ENCODE peak calls at places on chromosomes 2 and 18, in five cellular contexts. H, V, T, G and S are unnamed samples.

GRCh38 chr2:179596018-179596417 is 265.4 kb downstream of the ZNF385B start:
- DNase-seq in H (no peak), V (no peak), G (no peak), T (no peak), S (no peak)

GRCh38 chr18:5294113-5294617 is 1.4 kb downstream of the ZBTB14 start:
- DNase-seq in H (no peak), G (no peak), V (peak), T (peak), S (peak)

GRCh38 chr2:233122541-233122940 is 62.4 kb downstream of the INPP5D start:
- DNase-seq in T (no peak), H (no peak), V (no peak), G (no peak), S (no peak)

GRCh38 chr18:70195852-70196434 is 9.5 kb downstream of the RTTN start:
- DNase-seq in T (no peak), V (no peak), H (no peak), G (no peak), S (peak)

GRCh38 chr18:68428026-68428425 is 286.9 kb downstream of the TMX3 start:
- DNase-seq in G (no peak), V (no peak), T (no peak), H (no peak), S (no peak)

GRCh38 chr2:33298233-33298632 is 178.2 kb upstream of the RASGRP3 start:
- DNase-seq in T (no peak), H (no peak), G (no peak), V (no peak), S (no peak)

GRCh38 chr2:240958366-240959213 is 39.8 kb upstream of the SNED1 start:
- DNase-seq in H (no peak), V (no peak), T (no peak), G (no peak), S (no peak)

GRCh38 chr18:623760-624620 is 27.2 kb downstream of the CLUL1 start:
- DNase-seq in T (peak), V (peak), G (no peak), H (peak), S (peak)

GRCh38 chr2:71426721-71427120 is 26.6 kb upstream of the DYSF start:
- DNase-seq in H (no peak), T (no peak), G (no peak), V (no peak), S (no peak)

GRCh38 chr2:164143183-164143930 is 407.5 kb upstream of the FIGN start:
- DNase-seq in G (no peak), T (no peak), H (no peak), V (no peak), S (no peak)

GRCh38 chr2:239574434-239575156 is 173.8 kb upstream of the HDAC4 start:
- DNase-seq in G (no peak), T (peak), H (no peak), V (no peak), S (no peak)

GRCh38 chr18:68623342-68623741 is 91.6 kb downstream of the TMX3 start:
- DNase-seq in G (no peak), H (no peak), V (no peak), T (no peak), S (peak)

GRCh38 chr2:44943693-44944101 is 2.2 kb downstream of the SIX3 start:
- DNase-seq in T (no peak), G (no peak), V (no peak), H (no peak), S (no peak)

GRCh38 chr2:69582582-69583176 is 60.9 kb downstream of the AAK1 start:
- DNase-seq in G (no peak), T (no peak), H (no peak), V (no peak), S (no peak)

GRCh38 chr2:99841749-99842148 is 300.6 kb downstream of the AFF3 start:
- DNase-seq in G (no peak), H (no peak), T (no peak), V (no peak), S (no peak)

GRCh38 chr2:54712516-54712915 is 10.9 kb upstream of the EML6 start:
- DNase-seq in V (no peak), G (no peak), T (no peak), H (no peak), S (no peak)

GRCh38 chr2:54706622-54707021 is 16.8 kb upstream of the EML6 start:
- DNase-seq in H (no peak), V (no peak), T (no peak), G (no peak), S (no peak)

GRCh38 chr2:54709341-54709809 is 14.1 kb upstream of the EML6 start:
- DNase-seq in T (no peak), V (no peak), G (no peak), H (no peak), S (no peak)

GRCh38 chr2:54710216-54710615 is 13.2 kb upstream of the EML6 start:
- DNase-seq in T (no peak), H (no peak), V (no peak), G (no peak), S (no peak)

DNA sequence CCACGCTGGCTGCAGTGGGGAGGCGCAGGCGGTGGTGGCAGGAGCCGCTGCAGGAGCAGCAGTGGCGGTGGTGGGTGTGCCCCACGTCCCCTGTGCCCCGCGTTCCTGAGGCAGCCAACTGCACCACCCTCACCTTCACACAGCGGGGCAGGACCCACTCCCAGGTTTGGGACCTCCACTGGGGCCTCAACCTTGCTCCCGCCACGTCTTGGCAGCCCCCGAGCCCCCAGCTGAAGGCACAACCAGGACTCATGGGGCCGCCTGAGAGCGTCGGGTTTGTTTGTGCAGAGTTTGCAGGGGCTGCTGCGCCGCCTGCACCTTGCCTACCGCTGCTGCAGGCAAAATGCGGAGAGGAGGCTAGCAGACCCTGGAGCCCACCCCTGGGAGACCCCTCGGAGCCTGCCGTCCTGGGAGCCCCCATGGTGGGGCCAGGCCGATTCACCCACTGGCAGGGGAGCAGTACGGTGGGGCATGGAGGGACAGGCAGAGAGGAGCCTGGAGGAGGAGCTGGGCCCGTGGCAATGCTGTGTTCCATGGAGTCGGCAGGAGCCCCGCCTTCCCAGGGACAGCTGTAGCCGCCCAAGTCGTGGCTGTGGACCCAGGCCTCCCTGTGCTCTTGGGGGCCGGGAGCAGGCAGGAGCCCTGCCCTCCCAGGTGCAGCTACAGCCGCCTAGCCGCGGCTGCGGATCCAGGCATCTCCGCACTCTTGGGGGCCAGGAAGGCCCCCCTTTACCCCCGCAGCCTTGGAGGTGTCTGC is 14.7 kb upstream of the EML6 start:
- DNase-seq in G (no peak), V (no peak), H (no peak), T (no peak), S (no peak)
- TF ChIP-seq CTCF in G (no peak), V (no peak), H (no peak), T (no peak), S (no peak)

DNA sequence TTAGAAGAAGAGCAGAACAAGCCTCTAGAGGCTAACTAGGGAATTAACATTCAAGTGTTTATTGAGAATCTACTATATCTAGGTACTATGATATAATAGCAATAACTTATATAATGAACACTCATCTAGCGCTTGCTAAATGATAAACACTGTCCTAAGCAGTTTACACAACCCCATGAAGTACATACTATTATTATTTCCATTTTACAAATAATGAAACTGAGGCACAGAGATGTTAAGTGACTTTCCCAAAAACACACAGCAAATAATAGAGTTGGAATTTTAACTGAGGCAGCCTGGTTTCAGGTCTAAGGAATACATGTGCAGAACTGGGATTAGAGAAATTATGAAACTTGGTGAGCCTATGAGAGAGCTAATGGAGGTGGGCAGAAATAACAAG is 893.4 kb downstream of the CPS1 start:
- DNase-seq in T (no peak), H (no peak), G (no peak), V (no peak), S (no peak)
- TF ChIP-seq CTCF in T (no peak), H (no peak), G (no peak), V (no peak), S (no peak)

GRCh38 chr2:42040643-42041277 is 7.1 kb upstream of the PKDCC start:
- DNase-seq in V (no peak), G (no peak), H (no peak), T (no peak), S (no peak)
- TF ChIP-seq CTCF in V (no peak), G (no peak), H (no peak), T (no peak), S (no peak)

DNA sequence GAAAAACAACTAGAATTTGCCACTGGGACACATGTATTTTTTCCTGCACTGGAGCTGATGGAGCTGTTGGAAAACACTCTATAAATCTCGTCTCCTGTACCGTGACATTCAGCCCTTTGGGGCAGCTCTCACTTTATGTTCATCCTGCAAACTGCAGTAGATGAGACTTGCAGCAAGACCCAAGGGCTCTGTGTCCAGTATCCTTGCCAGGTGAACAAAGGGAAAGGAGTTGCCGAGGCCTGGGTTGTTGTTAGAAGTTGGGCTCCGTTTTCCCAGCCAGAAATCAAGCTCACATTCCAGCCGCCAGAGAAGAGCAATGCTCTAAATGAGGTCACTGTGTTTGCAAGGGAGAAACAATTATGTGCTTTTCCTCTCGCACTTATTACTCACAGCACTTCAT is 285.1 kb downstream of the SLC4A3 start:
- DNase-seq in H (no peak), V (no peak), G (no peak), T (no peak), S (no peak)
- TF ChIP-seq CTCF in H (no peak), V (no peak), G (peak), T (no peak), S (no peak)

GRCh38 chr2:109144721-109145120 is 15.7 kb downstream of the SH3RF3 start:
- DNase-seq in H (peak), T (no peak), V (no peak), G (no peak), S (no peak)
- TF ChIP-seq CTCF in H (no peak), T (no peak), V (no peak), G (no peak), S (no peak)